ENCODE peak calls at places on chromosomes 1 and 21, in ten cellular contexts. R, X, T, M, B, F, N, V, C and A are unnamed samples.

GRCh38 chr21:45302082-45303061 is 14.7 kb upstream of the POFUT2 start:
- DNase-seq in C (no peak), V (peak; percentile 65), X (peak; percentile 45), T (no peak), B (peak; percentile 84), M (no peak), F (no peak), N (no peak), R (no peak), A (peak; percentile 82)

GRCh38 chr1:2857521-2857920 is 56.0 kb upstream of the TTC34 start:
- DNase-seq in N (no peak), B (no peak), C (no peak), M (no peak), T (no peak), R (no peak), X (no peak), V (no peak), F (no peak), A (peak; percentile 48)

GRCh38 chr1:217713223-217713622 is 82.1 kb downstream of the SPATA17 start:
- DNase-seq in T (no peak), R (no peak), C (no peak), N (no peak), V (no peak), B (no peak), M (no peak), F (no peak), X (no peak), A (no peak)

GRCh38 chr21:42022906-42023305 is 12.7 kb upstream of the ZBTB21 start:
- DNase-seq in N (no peak), F (no peak), M (no peak), C (no peak), B (no peak), T (no peak), X (no peak), V (no peak), R (no peak), A (no peak)

GRCh38 chr1:230901711-230902110 is 33.4 kb upstream of the C1orf198 start:
- DNase-seq in C (no peak), T (no peak), R (no peak), M (no peak), N (no peak), B (no peak), X (no peak), V (no peak), F (no peak), A (no peak)

GRCh38 chr1:22207605-22208264 is 64.8 kb upstream of the WNT4 start:
- DNase-seq in R (no peak), X (no peak), C (no peak), M (peak; percentile 50), V (no peak), F (no peak), N (no peak), B (no peak), T (no peak), A (peak; percentile 48)

GRCh38 chr21:33424214-33424613 is 21.0 kb downstream of the IFNGR2 start:
- DNase-seq in C (no peak), N (no peak), F (no peak), T (no peak), X (no peak), B (no peak), V (no peak), M (no peak), R (no peak), A (peak; percentile 3)

GRCh38 chr21:42187976-42188653 is 30.8 kb upstream of the ABCG1 start:
- DNase-seq in C (peak; percentile 72), V (peak; percentile 61), T (no peak), F (no peak), X (peak; percentile 50), N (no peak), B (no peak), R (no peak), M (no peak), A (peak; percentile 87)

GRCh38 chr1:6385673-6386191 is 7.8 kb downstream of the ACOT7 start:
- DNase-seq in M (peak; percentile 93), N (no peak), R (peak; percentile 56), T (peak; percentile 88), V (peak; percentile 25), F (no peak), C (no peak), X (no peak), B (peak; percentile 48), A (no peak)

GRCh38 chr1:75233302-75233929 is 99.2 kb downstream of the LHX8 start:
- DNase-seq in R (peak; percentile 8), X (no peak), N (peak; percentile 38), T (no peak), V (no peak), B (peak; percentile 66), F (peak; percentile 31), C (no peak), M (peak; percentile 9), A (no peak)

DNA sequence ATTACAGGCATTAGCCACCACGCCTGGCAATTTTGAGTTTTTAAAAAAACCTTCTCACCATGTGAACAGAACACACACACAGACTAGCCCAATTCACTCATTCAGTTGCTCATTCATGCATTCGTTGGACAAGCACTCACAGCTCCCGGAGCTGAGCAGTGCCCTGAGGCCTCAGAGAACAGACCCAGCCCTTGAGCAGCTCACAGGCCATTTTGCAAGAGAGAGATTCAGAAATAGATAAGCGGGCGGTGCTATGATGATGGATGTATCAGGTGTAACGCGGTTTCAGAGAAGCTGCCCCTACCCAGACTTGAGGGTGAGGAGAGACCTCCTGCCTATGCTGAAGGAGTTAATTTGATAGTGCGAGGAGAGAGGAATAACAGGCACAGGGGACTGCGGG is 18.6 kb downstream of the PTAFR start:
- DNase-seq in R (no peak), N (no peak), M (no peak), X (no peak), V (no peak), B (no peak), T (no peak), C (no peak), F (no peak), A (no peak)
- H3K27me3 ChIP-seq in R (no peaks in the 10 kb centered on the region), N (no peaks in the 10 kb centered on the region), M (no peaks in the 10 kb centered on the region), X (no peaks in the 10 kb centered on the region), V (no peaks in the 10 kb centered on the region), B (no peaks in the 10 kb centered on the region), T (no peaks in the 10 kb centered on the region), C (no peaks in the 10 kb centered on the region), F (no peaks in the 10 kb centered on the region), A (no peaks in the 10 kb centered on the region)

GRCh38 chr21:43902441-43902840 is 37.4 kb downstream of the AGPAT3 start:
- DNase-seq in R (no peak), T (no peak), N (no peak), V (no peak), M (no peak), X (no peak), C (no peak), F (no peak), B (peak; percentile 73), A (no peak)
- TF ChIP-seq POLR2AphosphoS5 in R (no peak), T (no peak), N (no peak), V (no peak), M (no peak), X (no peak), C (no peak), F (no peak), B (no peak), A (peak; percentile 54)

GRCh38 chr1:248618119-248618518 is 16.8 kb downstream of the OR2T11 start:
- DNase-seq in T (no peak), M (no peak), R (no peak), B (no peak), N (no peak), F (no peak), C (no peak), V (no peak), X (no peak), A (no peak)
- H3K9me3 ChIP-seq in T (peaks cover 48% of the 10 kb centered on the region), M (no peaks in the 10 kb centered on the region), R (no peaks in the 10 kb centered on the region), B (no peaks in the 10 kb centered on the region), N (no peaks in the 10 kb centered on the region), F (no peaks in the 10 kb centered on the region), C (no peaks in the 10 kb centered on the region), V (no peaks in the 10 kb centered on the region), X (no peaks in the 10 kb centered on the region), A (no peaks in the 10 kb centered on the region)

GRCh38 chr1:34167091-34167788 is 2.2 kb upstream of the CSMD2 start:
- DNase-seq in M (no peak), V (no peak), B (no peak), C (no peak), R (no peak), N (no peak), T (no peak), F (no peak), X (no peak), A (no peak)

GRCh38 chr1:34163792-34164509 is 1.1 kb downstream of the CSMD2 start:
- DNase-seq in F (no peak), V (no peak), X (no peak), R (no peak), T (peak; percentile 68), C (no peak), M (peak; percentile 64), N (no peak), B (no peak), A (no peak)

GRCh38 chr1:34165422-34165921 is 442 bp upstream of the CSMD2 start:
- DNase-seq in V (no peak), X (no peak), M (peak; percentile 42), N (no peak), B (no peak), T (peak; percentile 59), C (no peak), R (no peak), F (no peak), A (no peak)

GRCh38 chr1:34164510-34165381 is at the start of gene CSMD2:
- DNase-seq in B (peak; percentile 1), C (no peak), X (no peak), F (no peak), V (no peak), R (no peak), T (peak; percentile 86), M (peak; percentile 83), N (no peak), A (no peak)

DNA sequence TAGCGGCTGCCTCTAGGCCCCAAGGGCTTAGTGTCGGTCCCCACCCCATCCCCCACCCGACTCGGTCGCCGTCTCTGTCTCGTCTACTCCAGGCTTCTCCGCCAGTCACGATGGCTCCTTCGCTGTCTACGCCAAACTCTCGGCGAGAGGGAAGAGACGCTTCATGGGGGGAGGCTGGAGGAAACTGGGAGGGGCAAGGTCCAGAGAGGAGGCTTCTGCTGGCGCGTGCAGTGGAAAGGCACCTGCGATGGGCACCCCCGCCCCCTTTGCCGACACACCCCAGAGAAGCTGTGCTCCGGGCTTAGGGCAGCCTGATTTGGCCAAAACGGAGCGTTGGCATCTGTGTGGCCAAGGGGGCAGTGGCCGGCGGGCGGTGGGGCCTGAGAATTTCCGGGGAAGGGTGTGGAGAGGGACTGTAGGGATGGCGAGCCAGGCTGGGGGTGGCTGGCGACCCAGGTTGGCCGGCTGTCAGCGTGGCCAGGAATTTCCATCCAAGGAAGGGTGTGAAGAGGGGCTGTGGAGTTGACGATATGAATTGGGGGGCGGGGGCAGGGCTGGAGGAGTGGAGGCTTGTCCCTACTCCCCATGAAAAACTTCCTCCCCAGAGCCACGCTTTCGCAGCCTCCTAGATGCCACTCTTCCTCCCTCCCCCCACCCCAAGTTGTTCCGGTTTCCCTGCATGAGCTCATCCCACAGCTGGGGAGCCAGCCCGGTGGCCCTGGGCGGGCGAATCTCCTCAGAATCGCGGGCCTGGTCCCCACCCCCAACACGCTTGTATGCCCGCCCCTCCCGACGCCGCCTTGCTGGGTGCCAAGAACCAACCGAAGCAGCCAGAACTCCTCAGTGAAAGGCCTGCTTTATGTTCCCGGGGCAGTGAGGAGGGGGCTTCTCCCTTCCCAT is 1.4 kb upstream of the CSMD2 start:
- DNase-seq in M (peak; percentile 40), X (no peak), T (peak; percentile 83), V (no peak), B (no peak), N (no peak), C (no peak), F (no peak), R (no peak), A (no peak)
- H3K27me3 ChIP-seq in M (no peaks in the 10 kb centered on the region), X (peaks cover 4% of the 10 kb centered on the region), T (no peaks in the 10 kb centered on the region), V (peaks cover 88% of the 10 kb centered on the region), B (peaks cover 29% of the 10 kb centered on the region), N (peaks cover 3% of the 10 kb centered on the region), C (peaks cover 8% of the 10 kb centered on the region), F (peaks cover 18% of the 10 kb centered on the region), R (peaks cover under 1% of the 10 kb centered on the region), A (peaks cover 52% of the 10 kb centered on the region)